ENCODE peak calls at places on chromosome 12, in six cellular contexts. C is Karpas-422, D is OCI-LY7, Q is PC-9, K is GM23248, X is GM23338. S is an unnamed sample. For H3K9me2, the result is how much of the 10 kb centered on the place peaks cover.

GRCh38 chr12:120956579-120957360 is 21.6 kb upstream of the HNF1A start:
- DNase-seq in C (no peak), D (no peak), Q (no peak), K (no peak), X (no peak), S (no peak)

GRCh38 chr12:121025442-121026226 is 9.3 kb upstream of the C12orf43 start:
- DNase-seq in C (no peak), D (no peak), Q (peak), K (peak), X (no peak), S (peak)

GRCh38 chr12:66647034-66647691 is 31.7 kb downstream of the GRIP1 start:
- DNase-seq in C (no peak), D (no peak), Q (peak), K (peak), X (no peak), S (peak)

GRCh38 chr12:123269395-123269892 is 2.2 kb downstream of the CDK2AP1 start:
- DNase-seq in C (peak), D (peak), Q (no peak), K (peak), X (peak), S (no peak)

GRCh38 chr12:116547955-116548471 is 11.2 kb upstream of the MAP1LC3B2 start:
- DNase-seq in C (no peak), D (peak), Q (no peak), K (peak), X (peak), S (no peak)

GRCh38 chr12:119649202-119649808 is 18.6 kb upstream of the PRKAB1 start:
- DNase-seq in C (peak), D (peak), Q (no peak), K (peak), X (peak), S (peak)

GRCh38 chr12:87603727-87604126 is 425.5 kb downstream of the C12orf50 start:
- DNase-seq in C (no peak), D (no peak), Q (no peak), K (no peak), X (no peak), S (no peak)

GRCh38 chr12:64900540-64900939 is 76.1 kb downstream of the TBC1D30 start:
- DNase-seq in C (no peak), D (no peak), Q (no peak), K (peak), X (no peak), S (peak)

GRCh38 chr12:91920740-91921139 is 224.9 kb downstream of the BTG1 start:
- DNase-seq in C (no peak), D (no peak), Q (no peak), K (no peak), X (no peak), S (no peak)

GRCh38 chr12:64616221-64616620 is 5.9 kb downstream of the RASSF3 start:
- DNase-seq in C (no peak), D (no peak), Q (no peak), K (peak), X (no peak), S (no peak)

GRCh38 chr12:26287666-26288408 is 92.5 kb downstream of the SSPN start:
- DNase-seq in C (no peak), D (no peak), Q (peak), K (no peak), X (no peak), S (no peak)

GRCh38 chr12:49033611-49034286 is 15.2 kb upstream of the PRKAG1 start:
- DNase-seq in C (no peak), D (no peak), Q (no peak), K (no peak), X (no peak), S (no peak)

GRCh38 chr12:104499668-104500328 is 43.0 kb downstream of the CHST11 start:
- DNase-seq in C (no peak), D (no peak), Q (no peak), K (no peak), X (no peak), S (no peak)

GRCh38 chr12:87086118-87086891 is 830.1 kb upstream of the MGAT4C start:
- DNase-seq in C (no peak), D (no peak), Q (no peak), K (peak), X (no peak), S (peak)

GRCh38 chr12:17235996-17236395 is 630.0 kb upstream of the LMO3 start:
- DNase-seq in C (no peak), D (no peak), Q (no peak), K (no peak), X (peak), S (no peak)

GRCh38 chr12:121789233-121789781 is 4.2 kb downstream of the RHOF start:
- DNase-seq in C (no peak), D (peak), Q (no peak), K (no peak), X (no peak), S (no peak)

GRCh38 chr12:69556383-69556782 is 28.9 kb upstream of the CCT2 start:
- DNase-seq in C (no peak), D (no peak), Q (no peak), K (no peak), X (no peak), S (no peak)

GRCh38 chr12:88472248-88472647 is 108.0 kb downstream of the KITLG start:
- DNase-seq in C (no peak), D (no peak), Q (no peak), K (peak), X (no peak), S (peak)

GRCh38 chr12:100043657-100044056 is 58.9 kb upstream of the ANKS1B start:
- DNase-seq in C (no peak), D (no peak), Q (no peak), K (peak), X (no peak), S (peak)

GRCh38 chr12:105492591-105492990 is 162.1 kb downstream of the C12orf75 start:
- DNase-seq in C (no peak), D (no peak), Q (no peak), K (peak), X (no peak), S (no peak)

GRCh38 chr12:17062296-17063061 is 456.5 kb upstream of the LMO3 start:
- DNase-seq in C (no peak), D (no peak), Q (no peak), K (peak), X (no peak), S (peak)

GRCh38 chr12:43551971-43552559 is at the start of gene ADAMTS20:
- DNase-seq in C (no peak), D (no peak), Q (no peak), K (peak), X (peak), S (no peak)

GRCh38 chr12:28497889-28498411 is 307.7 kb downstream of the CCDC91 start:
- DNase-seq in C (peak), D (no peak), Q (peak), K (peak), X (no peak), S (peak)

GRCh38 chr12:60935981-60936761 is 1324.0 kb upstream of the USP15 start:
- DNase-seq in C (no peak), D (no peak), Q (no peak), K (no peak), X (peak), S (peak)

GRCh38 chr12:104275689-104276088 is 27.9 kb upstream of the EID3 start:
- DNase-seq in C (no peak), D (no peak), Q (no peak), K (no peak), X (no peak), S (peak)

GRCh38 chr12:70615177-70615576 is 22.1 kb downstream of the PTPRB start:
- DNase-seq in C (no peak), D (no peak), Q (no peak), K (no peak), X (no peak), S (no peak)
- H3K9me2 ChIP-seq in C (under half), D (under half), Q (under half), K (under half), X (under half), S (under half)

GRCh38 chr12:57208116-57208945 is 8.3 kb upstream of the NXPH4 start:
- DNase-seq in C (no peak), D (no peak), Q (no peak), K (no peak), X (no peak), S (no peak)
- H3K27ac ChIP-seq in C (no peak), D (no peak), Q (no peak), K (no peak), X (no peak), S (no peak)

GRCh38 chr12:101759396-101760047 is 20.3 kb upstream of the SYCP3 start:
- DNase-seq in C (peak), D (peak), Q (no peak), K (peak), X (peak), S (peak)
- H3K9me2 ChIP-seq in C (under half), D (under half), Q (under half), K (under half), X (under half), S (under half)

DNA sequence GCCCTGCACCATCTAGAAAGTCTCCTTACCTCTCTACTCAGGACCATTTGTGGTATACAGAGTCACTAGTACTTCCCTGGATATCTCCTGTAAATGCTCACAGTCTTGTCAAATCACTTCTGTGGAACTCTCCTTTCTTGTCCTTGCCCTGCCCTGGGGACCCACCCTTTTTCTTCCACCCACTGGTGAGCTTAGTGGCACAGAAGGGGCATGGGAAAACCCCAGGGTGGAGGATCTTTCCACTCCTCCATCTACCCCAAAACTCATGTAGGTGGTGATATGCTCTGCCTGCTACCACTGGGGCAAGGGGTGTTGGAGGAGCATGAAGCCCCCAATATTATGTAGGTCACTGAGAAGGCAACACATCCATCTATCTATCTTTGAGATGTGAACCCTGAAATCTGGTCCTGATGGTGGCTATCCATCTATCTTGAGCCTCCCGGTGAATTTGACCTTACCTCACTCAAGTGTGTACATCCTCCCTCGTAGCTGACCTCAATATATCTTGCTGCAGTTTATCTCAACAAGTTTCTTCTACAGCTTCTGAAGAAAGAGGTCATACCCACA is 943 bp downstream of the TESPA1 start:
- DNase-seq in C (peak), D (no peak), Q (no peak), K (no peak), X (no peak), S (no peak)
- H3K27ac ChIP-seq in C (peak), D (peak), Q (no peak), K (no peak), X (no peak), S (no peak)

DNA sequence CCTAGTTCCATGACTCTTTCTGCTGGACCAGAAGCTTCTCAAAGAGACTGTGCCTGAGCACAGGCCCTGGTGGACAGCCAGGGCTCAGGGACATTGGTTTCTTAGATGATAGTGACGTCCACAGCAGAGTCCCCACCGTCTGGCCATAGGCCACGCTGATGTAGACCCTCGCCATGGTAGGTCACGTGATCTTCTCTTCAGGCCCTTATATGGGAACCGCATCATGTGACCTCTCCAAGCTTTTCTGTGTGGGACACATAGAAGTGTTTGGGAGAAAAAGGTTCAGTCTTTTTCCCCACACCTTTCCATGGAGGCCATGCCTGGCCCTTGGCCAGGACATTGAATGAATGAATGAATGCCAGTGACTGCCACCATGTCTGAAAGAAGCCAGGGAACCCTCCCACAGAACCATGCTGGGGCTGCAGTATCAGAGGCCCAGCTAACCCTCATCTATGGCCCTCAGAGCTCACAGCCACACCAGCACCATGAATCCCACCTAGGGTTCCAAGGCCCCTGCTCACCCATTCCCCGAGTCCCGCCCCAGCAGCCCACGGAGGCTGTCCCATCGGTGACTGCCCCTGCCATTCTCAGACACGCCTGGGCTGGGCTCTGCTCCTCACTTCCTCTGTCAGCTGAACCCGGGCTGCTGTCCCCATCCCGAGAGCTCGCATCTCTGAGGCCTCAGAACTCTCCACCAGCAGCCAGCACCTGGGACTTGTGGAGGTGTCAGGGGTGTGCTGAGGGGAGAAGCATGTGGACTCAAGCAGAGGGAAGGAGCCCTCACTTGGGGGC is 292.1 kb downstream of the ADGRD1 start:
- DNase-seq in C (no peak), D (no peak), Q (no peak), K (no peak), X (no peak), S (no peak)
- H3K9me2 ChIP-seq in C (under half), D (under half), Q (under half), K (under half), X (under half), S (under half)

DNA sequence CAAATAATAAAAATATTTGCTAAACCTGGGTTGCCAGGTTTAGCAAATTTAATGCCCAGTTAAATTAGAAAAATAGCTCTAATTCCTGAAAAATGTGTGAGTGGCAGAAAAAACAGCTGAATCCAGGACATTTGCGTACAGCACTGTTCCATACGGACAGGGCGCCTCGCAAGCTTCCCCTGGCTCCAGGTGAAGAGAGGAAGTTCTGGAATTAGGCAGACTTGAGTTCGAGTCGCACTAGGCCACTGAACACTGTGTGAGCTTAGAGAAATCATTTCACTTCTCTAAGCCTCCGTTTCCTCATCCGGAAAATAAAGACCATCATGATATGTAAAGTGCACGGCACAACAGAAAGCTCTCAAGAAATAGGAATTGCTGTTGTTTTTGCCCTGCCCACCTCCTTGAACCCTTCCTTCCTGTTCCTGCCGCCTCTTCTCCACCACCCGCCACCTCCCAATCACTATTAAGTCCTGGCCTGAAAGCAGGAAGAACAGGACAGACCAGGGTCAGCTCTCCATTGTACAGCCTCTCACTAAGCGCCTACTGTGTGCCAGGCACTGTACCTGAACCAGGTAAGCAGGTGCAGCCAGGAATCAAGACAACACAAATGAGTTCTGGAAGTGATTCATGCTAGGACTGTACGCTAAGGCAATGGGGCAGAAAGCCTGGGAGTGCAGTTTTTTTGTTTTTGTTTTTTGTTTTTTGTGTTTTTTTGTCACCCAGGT is 763 bp upstream of the PHETA1 start:
- DNase-seq in C (no peak), D (no peak), Q (no peak), K (peak), X (no peak), S (peak)
- H3K27ac ChIP-seq in C (no peak), D (no peak), Q (no peak), K (no peak), X (no peak), S (no peak)

GRCh38 chr12:51009038-51009437 is 17.1 kb downstream of the SLC11A2 start:
- DNase-seq in C (no peak), D (no peak), Q (no peak), K (no peak), X (no peak), S (no peak)
- H3K9me2 ChIP-seq in C (under half), D (under half), Q (under half), K (under half), X (under half), S (under half)

GRCh38 chr12:54377797-54378515 is 6.6 kb downstream of the ZNF385A start:
- DNase-seq in C (no peak), D (no peak), Q (no peak), K (no peak), X (no peak), S (no peak)
- H3K27ac ChIP-seq in C (no peak), D (no peak), Q (no peak), K (no peak), X (no peak), S (no peak)

GRCh38 chr12:40375076-40375475 is 150.3 kb downstream of the LRRK2 start:
- DNase-seq in C (peak), D (peak), Q (no peak), K (peak), X (peak), S (peak)
- H3K9me2 ChIP-seq in C (under half), D (under half), Q (under half), K (under half), X (under half), S (under half)

GRCh38 chr12:94789510-94790225 is 139.3 kb upstream of the TMCC3 start:
- DNase-seq in C (no peak), D (no peak), Q (no peak), K (no peak), X (no peak), S (no peak)
- H3K27ac ChIP-seq in C (no peak), D (no peak), Q (no peak), K (no peak), X (no peak), S (no peak)